ENCODE peak calls at places on chromosomes 5 and 9, in four cellular contexts. One of them, this sample, is unnamed.

GRCh38 chr5:129377504-129377903 is 82.6 kb upstream of the ADAMTS19 start:
- DNase-seq in NCI-H1694 treated with DMSO at 0.1 percent for 48 hours: no peak
- DNase-seq in HTR-8/SVneo: no peak
- DNase-seq in upper lobe of left lung: no peak
- DNase-seq in this sample: no peak

GRCh38 chr9:75814667-75815066 is 75.8 kb upstream of the PCSK5 start:
- DNase-seq in HTR-8/SVneo: no peak
- DNase-seq in upper lobe of left lung: no peak
- DNase-seq in NCI-H1694 treated with DMSO at 0.1 percent for 48 hours: no peak
- DNase-seq in this sample: no peak

GRCh38 chr9:17462869-17463464 is 115.9 kb upstream of the SH3GL2 start:
- DNase-seq in upper lobe of left lung: no peak
- DNase-seq in NCI-H1694 treated with DMSO at 0.1 percent for 48 hours: peak
- DNase-seq in HTR-8/SVneo: peak
- DNase-seq in this sample: peak

GRCh38 chr5:32071351-32071944 is 102.7 kb downstream of the GOLPH3 start:
- DNase-seq in HTR-8/SVneo: no peak
- DNase-seq in NCI-H1694 treated with DMSO at 0.1 percent for 48 hours: no peak
- DNase-seq in upper lobe of left lung: no peak
- DNase-seq in this sample: peak

GRCh38 chr5:157148734-157149615 is 6.3 kb upstream of the MED7 start:
- DNase-seq in HTR-8/SVneo: peak
- DNase-seq in upper lobe of left lung: peak
- DNase-seq in NCI-H1694 treated with DMSO at 0.1 percent for 48 hours: peak
- DNase-seq in this sample: peak

GRCh38 chr5:33938507-33938796 is 2.3 kb downstream of the RXFP3 start:
- DNase-seq in NCI-H1694 treated with DMSO at 0.1 percent for 48 hours: no peak
- DNase-seq in upper lobe of left lung: no peak
- DNase-seq in HTR-8/SVneo: no peak
- DNase-seq in this sample: no peak

GRCh38 chr5:157917909-157918809 is 59.2 kb upstream of the CLINT1 start:
- DNase-seq in NCI-H1694 treated with DMSO at 0.1 percent for 48 hours: peak
- DNase-seq in HTR-8/SVneo: peak
- DNase-seq in upper lobe of left lung: peak
- DNase-seq in this sample: peak

GRCh38 chr5:67672633-67673032 is 476.0 kb upstream of the CD180 start:
- DNase-seq in upper lobe of left lung: no peak
- DNase-seq in NCI-H1694 treated with DMSO at 0.1 percent for 48 hours: no peak
- DNase-seq in HTR-8/SVneo: no peak
- DNase-seq in this sample: no peak

GRCh38 chr9:132982508-132982907 is 4.0 kb downstream of the GFI1B start:
- DNase-seq in upper lobe of left lung: no peak
- DNase-seq in NCI-H1694 treated with DMSO at 0.1 percent for 48 hours: no peak
- DNase-seq in HTR-8/SVneo: no peak
- DNase-seq in this sample: no peak

GRCh38 chr9:130301483-130302286 is 36.1 kb downstream of the HMCN2 start:
- DNase-seq in HTR-8/SVneo: no peak
- DNase-seq in NCI-H1694 treated with DMSO at 0.1 percent for 48 hours: no peak
- DNase-seq in upper lobe of left lung: no peak
- DNase-seq in this sample: no peak

GRCh38 chr5:179318193-179318955 is 26.9 kb downstream of the ADAMTS2 start:
- DNase-seq in upper lobe of left lung: no peak
- DNase-seq in NCI-H1694 treated with DMSO at 0.1 percent for 48 hours: no peak
- DNase-seq in HTR-8/SVneo: no peak
- DNase-seq in this sample: no peak

This sample was measured in dermis blood vessel endothelial cell.